ENCODE peak calls at places on chromosomes 2 and 18, in five cellular contexts. One of them, this sample, is unnamed.

GRCh38 chr2:75099521-75099922 is 99.8 kb downstream of the TACR1 start:
- DNase-seq in transverse colon: no peak
- DNase-seq in IMR-90: no peak
- DNase-seq in astrocyte of the hippocampus: peak; percentile 19
- DNase-seq in body of pancreas: no peak
- DNase-seq in this sample: no peak

GRCh38 chr2:171718720-171719119 is 31.5 kb downstream of the DYNC1I2 start:
- DNase-seq in transverse colon: no peak
- DNase-seq in IMR-90: no peak
- DNase-seq in astrocyte of the hippocampus: no peak
- DNase-seq in body of pancreas: no peak
- DNase-seq in this sample: no peak

GRCh38 chr2:810397-810796 is 133.2 kb upstream of the TMEM18 start:
- DNase-seq in transverse colon: no peak
- DNase-seq in IMR-90: no peak
- DNase-seq in astrocyte of the hippocampus: no peak
- DNase-seq in body of pancreas: no peak
- DNase-seq in this sample: no peak

GRCh38 chr18:67239826-67240225 is 276.7 kb downstream of the DSEL start:
- DNase-seq in transverse colon: no peak
- DNase-seq in IMR-90: no peak
- DNase-seq in astrocyte of the hippocampus: no peak
- DNase-seq in body of pancreas: no peak
- DNase-seq in this sample: no peak

GRCh38 chr18:79405019-79405780 is 9.5 kb downstream of the NFATC1 start:
- DNase-seq in transverse colon: no peak
- DNase-seq in IMR-90: no peak
- DNase-seq in astrocyte of the hippocampus: no peak
- DNase-seq in body of pancreas: no peak
- DNase-seq in this sample: no peak

GRCh38 chr2:4753721-4754120 is 938.5 kb upstream of the SOX11 start:
- DNase-seq in transverse colon: no peak
- DNase-seq in IMR-90: no peak
- DNase-seq in astrocyte of the hippocampus: no peak
- DNase-seq in body of pancreas: no peak
- DNase-seq in this sample: no peak

GRCh38 chr2:80238692-80239469 is 65.7 kb downstream of the LRRTM1 start:
- DNase-seq in transverse colon: peak; percentile 58
- DNase-seq in IMR-90: peak; percentile 42
- DNase-seq in astrocyte of the hippocampus: peak; percentile 21
- DNase-seq in body of pancreas: peak; percentile 27
- DNase-seq in this sample: peak; percentile 74

GRCh38 chr2:124763611-124764010 is 738.5 kb downstream of the CNTNAP5 start:
- DNase-seq in transverse colon: no peak
- DNase-seq in IMR-90: no peak
- DNase-seq in astrocyte of the hippocampus: no peak
- DNase-seq in body of pancreas: no peak
- DNase-seq in this sample: no peak

GRCh38 chr2:60100034-60100433 is 453.4 kb downstream of the BCL11A start:
- DNase-seq in transverse colon: no peak
- DNase-seq in IMR-90: no peak
- DNase-seq in astrocyte of the hippocampus: no peak
- DNase-seq in body of pancreas: no peak
- DNase-seq in this sample: no peak

GRCh38 chr18:33959609-33960008 is 265.1 kb downstream of the NOL4 start:
- DNase-seq in transverse colon: no peak
- DNase-seq in IMR-90: no peak
- DNase-seq in astrocyte of the hippocampus: no peak
- DNase-seq in body of pancreas: no peak
- DNase-seq in this sample: no peak

GRCh38 chr2:234989183-234989701 is 37.4 kb downstream of the SH3BP4 start:
- DNase-seq in transverse colon: peak; percentile 93
- DNase-seq in IMR-90: no peak
- DNase-seq in astrocyte of the hippocampus: peak; percentile 94
- DNase-seq in body of pancreas: peak; percentile 99
- DNase-seq in this sample: no peak

GRCh38 chr18:38940863-38941531 is 1375.4 kb upstream of the CELF4 start:
- DNase-seq in transverse colon: no peak
- DNase-seq in IMR-90: peak; percentile 53
- DNase-seq in astrocyte of the hippocampus: peak; percentile 78
- DNase-seq in body of pancreas: no peak
- DNase-seq in this sample: no peak

GRCh38 chr2:135926605-135927004 is 50.4 kb upstream of the MCM6 start:
- DNase-seq in transverse colon: no peak
- DNase-seq in IMR-90: no peak
- DNase-seq in astrocyte of the hippocampus: no peak
- DNase-seq in body of pancreas: no peak
- DNase-seq in this sample: no peak

GRCh38 chr2:79511320-79511951 is 1.4 kb upstream of the CTNNA2 start:
- DNase-seq in transverse colon: peak; percentile 35
- DNase-seq in IMR-90: peak; percentile 28
- DNase-seq in astrocyte of the hippocampus: peak; percentile 77
- DNase-seq in body of pancreas: peak; percentile 56
- DNase-seq in this sample: peak; percentile 64

GRCh38 chr18:45978084-45978483 is 11.0 kb upstream of the EPG5 start:
- DNase-seq in transverse colon: no peak
- DNase-seq in IMR-90: no peak
- DNase-seq in astrocyte of the hippocampus: no peak
- DNase-seq in body of pancreas: peak; percentile 86
- DNase-seq in this sample: no peak

GRCh38 chr2:241892299-241893137 is 23.0 kb downstream of the RTP5 start:
- DNase-seq in transverse colon: no peak
- DNase-seq in IMR-90: no peak
- DNase-seq in astrocyte of the hippocampus: no peak
- DNase-seq in body of pancreas: peak; percentile 52
- DNase-seq in this sample: peak; percentile 16

GRCh38 chr2:23926289-23926749 is 604 bp downstream of the ATAD2B start:
- DNase-seq in transverse colon: no peak
- DNase-seq in IMR-90: no peak
- DNase-seq in astrocyte of the hippocampus: no peak
- DNase-seq in body of pancreas: peak; percentile 43
- DNase-seq in this sample: peak; percentile 53

GRCh38 chr2:2649109-2650072 is 318.3 kb upstream of the MYT1L start:
- DNase-seq in transverse colon: no peak
- DNase-seq in IMR-90: no peak
- DNase-seq in astrocyte of the hippocampus: no peak
- DNase-seq in body of pancreas: no peak
- DNase-seq in this sample: no peak

GRCh38 chr2:110114801-110115200 is 821 bp downstream of the MALL start:
- DNase-seq in transverse colon: peak; percentile 27
- DNase-seq in IMR-90: no peak
- DNase-seq in astrocyte of the hippocampus: no peak
- DNase-seq in body of pancreas: no peak
- DNase-seq in this sample: no peak

GRCh38 chr2:66862871-66863650 is 428.1 kb downstream of the MEIS1 start:
- DNase-seq in transverse colon: no peak
- DNase-seq in IMR-90: peak; percentile 90
- DNase-seq in astrocyte of the hippocampus: no peak
- DNase-seq in body of pancreas: no peak
- DNase-seq in this sample: no peak

This sample was measured in HAP-1.